ENCODE peak calls at places on chromosome 22, in four cellular contexts. E is A549, S is K562, K is GM12878. Q is an unnamed sample.

GRCh38 chr22:27668828-27669797 is 132.4 kb downstream of the MN1 start:
- DNase-seq in E (peak; percentile 58), S (peak; percentile 78), K (no peak), Q (peak; percentile 91)

GRCh38 chr22:50169774-50170341 is 673 bp upstream of the PANX2 start:
- DNase-seq in E (no peak), S (peak; percentile 80), K (no peak), Q (no peak)

GRCh38 chr22:42179616-42180015 is 49.0 kb upstream of the CYP2D6 start:
- DNase-seq in E (no peak), S (no peak), K (no peak), Q (no peak)

GRCh38 chr22:25898707-25899365 is 156.8 kb downstream of the MYO18B start:
- DNase-seq in E (no peak), S (peak; percentile 22), K (no peak), Q (peak; percentile 9)

GRCh38 chr22:45551310-45552016 is 48.8 kb downstream of the FBLN1 start:
- DNase-seq in E (no peak), S (no peak), K (no peak), Q (no peak)

GRCh38 chr22:43270314-43270908 is 72.8 kb downstream of the SCUBE1 start:
- DNase-seq in E (peak; percentile 44), S (peak; percentile 42), K (no peak), Q (peak; percentile 69)

GRCh38 chr22:39463931-39464390 is 7.1 kb downstream of the MGAT3 start:
- DNase-seq in E (no peak), S (no peak), K (no peak), Q (no peak)

GRCh38 chr22:27918351-27919221 is 470 bp downstream of the PITPNB start:
- DNase-seq in E (peak; percentile 27), S (peak; percentile 70), K (no peak), Q (peak; percentile 13)

GRCh38 chr22:45671051-45671782 is 417 bp upstream of the ATXN10 start:
- DNase-seq in E (no peak), S (no peak), K (no peak), Q (no peak)

GRCh38 chr22:39317084-39317755 is 2.2 kb downstream of the RPL3 start:
- DNase-seq in E (no peak), S (no peak), K (no peak), Q (no peak)

GRCh38 chr22:31681625-31682345 is 19.8 kb upstream of the PISD start:
- DNase-seq in E (no peak), S (no peak), K (no peak), Q (no peak)

GRCh38 chr22:37560682-37561208 is 465 bp downstream of the CDC42EP1 start:
- DNase-seq in E (no peak), S (peak; percentile 57), K (no peak), Q (no peak)

GRCh38 chr22:17501679-17502285 is 61.5 kb upstream of the SLC25A18 start:
- DNase-seq in E (peak; percentile 33), S (peak; percentile 55), K (peak; percentile 57), Q (peak; percentile 63)

GRCh38 chr22:39349967-39350802 is at the start of gene SYNGR1:
- DNase-seq in E (no peak), S (peak; percentile 54), K (no peak), Q (no peak)

GRCh38 chr22:49637255-49637760 is 190.4 kb downstream of the BRD1 start:
- DNase-seq in E (no peak), S (no peak), K (no peak), Q (no peak)

GRCh38 chr22:26542831-26543230 is 30.6 kb upstream of the TFIP11 start:
- DNase-seq in E (no peak), S (no peak), K (no peak), Q (no peak)

GRCh38 chr22:46061431-46062231 is 84.7 kb upstream of the WNT7B start:
- DNase-seq in E (no peak), S (no peak), K (no peak), Q (peak; percentile 9)

GRCh38 chr22:37044634-37045625 is 6.6 kb upstream of the KCTD17 start:
- DNase-seq in E (no peak), S (no peak), K (no peak), Q (no peak)

GRCh38 chr22:24550028-24550901 is 4.7 kb downstream of the GUCD1 start:
- DNase-seq in E (no peak), S (no peak), K (no peak), Q (peak; percentile 99)

GRCh38 chr22:17396531-17396930 is 27.3 kb downstream of the CECR2 start:
- DNase-seq in E (no peak), S (no peak), K (no peak), Q (no peak)

GRCh38 chr22:41799486-41800347 is 762 bp upstream of the CCDC134 start:
- DNase-seq in E (no peak), S (peak; percentile 68), K (no peak), Q (no peak)

GRCh38 chr22:32720924-32721323 is 80.6 kb upstream of the TIMP3 start:
- DNase-seq in E (no peak), S (no peak), K (no peak), Q (peak; percentile 64)

GRCh38 chr22:28175730-28176492 is 256.9 kb upstream of the PITPNB start:
- DNase-seq in E (no peak), S (no peak), K (no peak), Q (no peak)

GRCh38 chr22:44259366-44260215 is 53.2 kb downstream of the SHISAL1 start:
- DNase-seq in E (no peak), S (no peak), K (no peak), Q (no peak)

GRCh38 chr22:19218541-19219233 is 40.2 kb upstream of the SLC25A1 start:
- DNase-seq in E (no peak), S (no peak), K (no peak), Q (no peak)
- TF ChIP-seq REST in E (no peak), S (peak; percentile 47), K (no peak), Q (no peak)

DNA sequence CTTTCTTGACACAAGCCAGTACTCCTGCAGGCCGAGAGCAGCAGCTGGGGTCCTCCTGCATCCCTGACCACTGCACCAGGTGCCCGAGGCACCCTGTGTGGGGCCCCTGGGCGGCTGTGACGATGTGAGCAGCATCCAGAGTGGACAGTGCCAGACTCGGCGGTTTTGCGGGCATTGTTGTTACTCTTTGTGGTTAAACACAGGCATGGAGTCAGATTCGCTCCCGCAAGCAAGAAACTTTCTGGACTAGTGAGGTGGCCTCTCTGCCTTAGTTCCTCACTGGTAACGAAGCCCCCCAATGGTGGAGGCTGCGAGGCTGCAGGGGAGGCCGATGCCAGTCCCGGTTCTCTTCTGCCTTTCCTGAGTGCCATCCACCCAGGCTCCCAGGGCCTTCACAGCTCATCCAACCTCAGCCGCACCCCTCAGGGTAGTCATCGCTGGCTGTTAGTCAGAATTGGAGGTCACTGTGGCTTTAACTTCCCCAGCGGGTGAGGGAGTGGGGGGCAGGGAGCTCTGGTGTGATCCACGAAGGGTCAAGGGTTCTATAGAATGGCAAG is 3.7 kb upstream of the CLDN5 start:
- DNase-seq in E (no peak), S (peak; percentile 45), K (no peak), Q (no peak)
- TF ChIP-seq BHLHE40 in E (no peak), S (no peak), K (no peak), Q (no peak)

DNA sequence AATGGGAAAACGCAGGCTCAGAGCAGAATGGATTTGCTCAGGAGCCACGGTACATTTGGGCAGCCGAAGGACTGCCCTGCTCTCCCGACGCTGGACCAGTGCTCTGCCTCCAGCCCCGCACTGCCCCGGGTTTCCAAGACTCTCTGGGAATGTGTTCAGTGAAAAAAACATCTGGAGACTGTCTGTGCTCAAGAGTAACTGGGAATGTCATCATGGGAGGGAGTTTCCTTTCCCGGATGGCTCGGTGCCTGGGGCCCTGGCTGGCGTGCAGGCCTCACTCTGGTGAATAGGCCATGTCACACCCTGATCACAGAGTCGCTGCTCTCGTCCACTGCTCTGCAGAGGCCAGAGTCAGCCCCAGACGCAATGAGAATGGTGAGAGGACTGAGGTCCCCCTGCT is 9.8 kb upstream of the APOL6 start:
- DNase-seq in E (no peak), S (no peak), K (no peak), Q (no peak)
- TF ChIP-seq REST in E (no peak), S (no peak), K (no peak), Q (no peak)

GRCh38 chr22:35537252-35537651 is 3.4 kb upstream of the RASD2 start:
- DNase-seq in E (no peak), S (no peak), K (no peak), Q (no peak)
- TF ChIP-seq BHLHE40 in E (no peak), S (no peak), K (no peak), Q (no peak)